ENCODE peak calls at places on chromosomes 4 and X, in six cellular contexts. One of them, this sample, is unnamed.

GRCh38 chr4:6194458-6195195 is 5.7 kb downstream of the JAKMIP1 start:
- DNase-seq in iris pigment epithelial cell: no peak
- DNase-seq in activated CD4-positive, alpha-beta T cell treated with anti-CD3 and anti-CD28 coated beads for 1 hour: no peak
- DNase-seq in mucosa of gallbladder: no peak
- DNase-seq in activated T-cell treated with anti-CD3 and anti-CD28 coated beads for 24 hours: no peak
- DNase-seq in ovary: no peak
- DNase-seq in this sample: no peak

GRCh38 chrX:12984629-12985303 is 9.9 kb downstream of the TMSB4X start:
- DNase-seq in iris pigment epithelial cell: peak; percentile 73
- DNase-seq in activated CD4-positive, alpha-beta T cell treated with anti-CD3 and anti-CD28 coated beads for 1 hour: no peak
- DNase-seq in mucosa of gallbladder: no peak
- DNase-seq in activated T-cell treated with anti-CD3 and anti-CD28 coated beads for 24 hours: no peak
- DNase-seq in ovary: no peak
- DNase-seq in this sample: no peak

GRCh38 chr4:52035190-52035589 is 2.9 kb downstream of the SGCB start:
- DNase-seq in iris pigment epithelial cell: no peak
- DNase-seq in activated CD4-positive, alpha-beta T cell treated with anti-CD3 and anti-CD28 coated beads for 1 hour: no peak
- DNase-seq in mucosa of gallbladder: no peak
- DNase-seq in activated T-cell treated with anti-CD3 and anti-CD28 coated beads for 24 hours: no peak
- DNase-seq in ovary: no peak
- DNase-seq in this sample: no peak

GRCh38 chrX:38220024-38220935 is at the start of gene SRPX:
- DNase-seq in iris pigment epithelial cell: peak; percentile 46
- DNase-seq in activated CD4-positive, alpha-beta T cell treated with anti-CD3 and anti-CD28 coated beads for 1 hour: no peak
- DNase-seq in mucosa of gallbladder: peak; percentile 34
- DNase-seq in activated T-cell treated with anti-CD3 and anti-CD28 coated beads for 24 hours: no peak
- DNase-seq in ovary: no peak
- DNase-seq in this sample: peak; percentile 30

GRCh38 chrX:71144651-71145050 is at the start of gene NLGN3:
- DNase-seq in iris pigment epithelial cell: no peak
- DNase-seq in activated CD4-positive, alpha-beta T cell treated with anti-CD3 and anti-CD28 coated beads for 1 hour: no peak
- DNase-seq in mucosa of gallbladder: no peak
- DNase-seq in activated T-cell treated with anti-CD3 and anti-CD28 coated beads for 24 hours: no peak
- DNase-seq in ovary: no peak
- DNase-seq in this sample: no peak

GRCh38 chr4:159904906-159905305 is 802.0 kb downstream of the RAPGEF2 start:
- DNase-seq in iris pigment epithelial cell: no peak
- DNase-seq in activated CD4-positive, alpha-beta T cell treated with anti-CD3 and anti-CD28 coated beads for 1 hour: no peak
- DNase-seq in mucosa of gallbladder: no peak
- DNase-seq in activated T-cell treated with anti-CD3 and anti-CD28 coated beads for 24 hours: no peak
- DNase-seq in ovary: no peak
- DNase-seq in this sample: no peak

GRCh38 chr4:123649248-123649643 is 252.7 kb downstream of the SPRY1 start:
- DNase-seq in iris pigment epithelial cell: no peak
- DNase-seq in activated CD4-positive, alpha-beta T cell treated with anti-CD3 and anti-CD28 coated beads for 1 hour: no peak
- DNase-seq in mucosa of gallbladder: no peak
- DNase-seq in activated T-cell treated with anti-CD3 and anti-CD28 coated beads for 24 hours: no peak
- DNase-seq in ovary: no peak
- DNase-seq in this sample: no peak

GRCh38 chrX:136822337-136823095 is 41.8 kb upstream of the ARHGEF6 start:
- DNase-seq in iris pigment epithelial cell: peak; percentile 27
- DNase-seq in activated CD4-positive, alpha-beta T cell treated with anti-CD3 and anti-CD28 coated beads for 1 hour: no peak
- DNase-seq in mucosa of gallbladder: no peak
- DNase-seq in activated T-cell treated with anti-CD3 and anti-CD28 coated beads for 24 hours: no peak
- DNase-seq in ovary: no peak
- DNase-seq in this sample: no peak

GRCh38 chrX:13473666-13474516 is 95.5 kb upstream of the EGFL6 start:
- DNase-seq in iris pigment epithelial cell: no peak
- DNase-seq in activated CD4-positive, alpha-beta T cell treated with anti-CD3 and anti-CD28 coated beads for 1 hour: no peak
- DNase-seq in mucosa of gallbladder: no peak
- DNase-seq in activated T-cell treated with anti-CD3 and anti-CD28 coated beads for 24 hours: no peak
- DNase-seq in ovary: no peak
- DNase-seq in this sample: no peak

GRCh38 chr4:6183740-6184139 is 16.6 kb downstream of the JAKMIP1 start:
- DNase-seq in iris pigment epithelial cell: no peak
- DNase-seq in activated CD4-positive, alpha-beta T cell treated with anti-CD3 and anti-CD28 coated beads for 1 hour: no peak
- DNase-seq in mucosa of gallbladder: no peak
- DNase-seq in activated T-cell treated with anti-CD3 and anti-CD28 coated beads for 24 hours: no peak
- DNase-seq in ovary: no peak
- DNase-seq in this sample: no peak

GRCh38 chr4:147975902-147976301 is 244.0 kb downstream of the ARHGAP10 start:
- DNase-seq in iris pigment epithelial cell: peak; percentile 29
- DNase-seq in activated CD4-positive, alpha-beta T cell treated with anti-CD3 and anti-CD28 coated beads for 1 hour: no peak
- DNase-seq in mucosa of gallbladder: no peak
- DNase-seq in activated T-cell treated with anti-CD3 and anti-CD28 coated beads for 24 hours: no peak
- DNase-seq in ovary: no peak
- DNase-seq in this sample: no peak

GRCh38 chr4:6087669-6088068 is 69.4 kb upstream of the C4orf50 start:
- DNase-seq in iris pigment epithelial cell: peak; percentile 17
- DNase-seq in activated CD4-positive, alpha-beta T cell treated with anti-CD3 and anti-CD28 coated beads for 1 hour: no peak
- DNase-seq in mucosa of gallbladder: peak; percentile 22
- DNase-seq in activated T-cell treated with anti-CD3 and anti-CD28 coated beads for 24 hours: no peak
- DNase-seq in ovary: no peak
- DNase-seq in this sample: no peak

GRCh38 chr4:13548059-13548983 is 4.0 kb upstream of the NKX3-2 start:
- DNase-seq in iris pigment epithelial cell: no peak
- DNase-seq in activated CD4-positive, alpha-beta T cell treated with anti-CD3 and anti-CD28 coated beads for 1 hour: no peak
- DNase-seq in mucosa of gallbladder: no peak
- DNase-seq in activated T-cell treated with anti-CD3 and anti-CD28 coated beads for 24 hours: no peak
- DNase-seq in ovary: no peak
- DNase-seq in this sample: no peak

GRCh38 chr4:124066579-124066978 is 646.0 kb downstream of the ANKRD50 start:
- DNase-seq in iris pigment epithelial cell: no peak
- DNase-seq in activated CD4-positive, alpha-beta T cell treated with anti-CD3 and anti-CD28 coated beads for 1 hour: no peak
- DNase-seq in mucosa of gallbladder: no peak
- DNase-seq in activated T-cell treated with anti-CD3 and anti-CD28 coated beads for 24 hours: no peak
- DNase-seq in ovary: no peak
- DNase-seq in this sample: no peak

GRCh38 chr4:826508-827208 is 729 bp upstream of the CPLX1 start:
- DNase-seq in iris pigment epithelial cell: no peak
- DNase-seq in activated CD4-positive, alpha-beta T cell treated with anti-CD3 and anti-CD28 coated beads for 1 hour: no peak
- DNase-seq in mucosa of gallbladder: no peak
- DNase-seq in activated T-cell treated with anti-CD3 and anti-CD28 coated beads for 24 hours: no peak
- DNase-seq in ovary: no peak
- DNase-seq in this sample: no peak

GRCh38 chr4:10118355-10119004 is 1.9 kb upstream of the WDR1 start:
- DNase-seq in iris pigment epithelial cell: no peak
- DNase-seq in activated CD4-positive, alpha-beta T cell treated with anti-CD3 and anti-CD28 coated beads for 1 hour: no peak
- DNase-seq in mucosa of gallbladder: no peak
- DNase-seq in activated T-cell treated with anti-CD3 and anti-CD28 coated beads for 24 hours: no peak
- DNase-seq in ovary: no peak
- DNase-seq in this sample: no peak

GRCh38 chr4:34281826-34282225 is 1962.5 kb downstream of the ARAP2 start:
- DNase-seq in iris pigment epithelial cell: no peak
- DNase-seq in activated CD4-positive, alpha-beta T cell treated with anti-CD3 and anti-CD28 coated beads for 1 hour: no peak
- DNase-seq in mucosa of gallbladder: no peak
- DNase-seq in activated T-cell treated with anti-CD3 and anti-CD28 coated beads for 24 hours: no peak
- DNase-seq in ovary: no peak
- DNase-seq in this sample: no peak

GRCh38 chrX:30228526-30228925 is 1.9 kb upstream of the MAGEB3 start:
- DNase-seq in iris pigment epithelial cell: no peak
- DNase-seq in activated CD4-positive, alpha-beta T cell treated with anti-CD3 and anti-CD28 coated beads for 1 hour: no peak
- DNase-seq in mucosa of gallbladder: no peak
- DNase-seq in activated T-cell treated with anti-CD3 and anti-CD28 coated beads for 24 hours: no peak
- DNase-seq in ovary: no peak
- DNase-seq in this sample: no peak

GRCh38 chr4:111601671-111602070 is 543.6 kb upstream of the FAM241A start:
- DNase-seq in iris pigment epithelial cell: no peak
- DNase-seq in activated CD4-positive, alpha-beta T cell treated with anti-CD3 and anti-CD28 coated beads for 1 hour: no peak
- DNase-seq in mucosa of gallbladder: no peak
- DNase-seq in activated T-cell treated with anti-CD3 and anti-CD28 coated beads for 24 hours: no peak
- DNase-seq in ovary: no peak
- DNase-seq in this sample: no peak

GRCh38 chr4:150746156-150746555 is 164.2 kb downstream of the MAB21L2 start:
- DNase-seq in iris pigment epithelial cell: peak; percentile 83
- DNase-seq in activated CD4-positive, alpha-beta T cell treated with anti-CD3 and anti-CD28 coated beads for 1 hour: no peak
- DNase-seq in mucosa of gallbladder: no peak
- DNase-seq in activated T-cell treated with anti-CD3 and anti-CD28 coated beads for 24 hours: no peak
- DNase-seq in ovary: no peak
- DNase-seq in this sample: no peak

GRCh38 chrX:108123591-108124366 is 32.2 kb downstream of the ATG4A start:
- DNase-seq in iris pigment epithelial cell: no peak
- DNase-seq in activated CD4-positive, alpha-beta T cell treated with anti-CD3 and anti-CD28 coated beads for 1 hour: no peak
- DNase-seq in mucosa of gallbladder: no peak
- DNase-seq in activated T-cell treated with anti-CD3 and anti-CD28 coated beads for 24 hours: no peak
- DNase-seq in ovary: no peak
- DNase-seq in this sample: peak; percentile 18

GRCh38 chr4:53763813-53764597 is 172.7 kb upstream of the LNX1 start:
- DNase-seq in iris pigment epithelial cell: peak; percentile 93
- DNase-seq in activated CD4-positive, alpha-beta T cell treated with anti-CD3 and anti-CD28 coated beads for 1 hour: no peak
- DNase-seq in mucosa of gallbladder: no peak
- DNase-seq in activated T-cell treated with anti-CD3 and anti-CD28 coated beads for 24 hours: no peak
- DNase-seq in ovary: no peak
- DNase-seq in this sample: no peak

GRCh38 chrX:23742174-23742692 is 843 bp downstream of the ACOT9 start:
- DNase-seq in iris pigment epithelial cell: peak; percentile 69
- DNase-seq in activated CD4-positive, alpha-beta T cell treated with anti-CD3 and anti-CD28 coated beads for 1 hour: no peak
- DNase-seq in mucosa of gallbladder: peak; percentile 21
- DNase-seq in activated T-cell treated with anti-CD3 and anti-CD28 coated beads for 24 hours: no peak
- DNase-seq in ovary: peak; percentile 38
- DNase-seq in this sample: no peak

GRCh38 chr4:53365121-53365485 is 758 bp downstream of the SCFD2 start:
- DNase-seq in iris pigment epithelial cell: peak; percentile 32
- DNase-seq in activated CD4-positive, alpha-beta T cell treated with anti-CD3 and anti-CD28 coated beads for 1 hour: no peak
- DNase-seq in mucosa of gallbladder: no peak
- DNase-seq in activated T-cell treated with anti-CD3 and anti-CD28 coated beads for 24 hours: no peak
- DNase-seq in ovary: no peak
- DNase-seq in this sample: no peak